ENCODE peak calls at places on chromosomes 16 and 17, in eight cellular contexts. G, T, Z, W, P, J, N and L are unnamed samples.

GRCh38 chr17:68020451-68020779 is 15.1 kb upstream of the KPNA2 start:
- DNase-seq in G (no peak), T (no peak), Z (no peak), W (no peak), P (no peak), J (no peak), N (no peak), L (no peak)

GRCh38 chr17:50961282-50962220 is 95.4 kb upstream of the TOB1 start:
- DNase-seq in G (no peak), T (no peak), Z (no peak), W (no peak), P (no peak), J (no peak), N (no peak), L (no peak)

GRCh38 chr17:246226-246625 is 64.8 kb upstream of the DOC2B start:
- DNase-seq in G (no peak), T (no peak), Z (no peak), W (no peak), P (no peak), J (no peak), N (no peak), L (no peak)

GRCh38 chr17:7064248-7064647 is 15.8 kb downstream of the CLEC10A start:
- DNase-seq in G (no peak), T (no peak), Z (no peak), W (no peak), P (no peak), J (no peak), N (no peak), L (no peak)

GRCh38 chr17:6940186-6940649 is 55.6 kb upstream of the ALOX12 start:
- DNase-seq in G (no peak), T (no peak), Z (peak), W (no peak), P (no peak), J (no peak), N (no peak), L (no peak)

GRCh38 chr17:75345514-75346167 is 56.4 kb upstream of the SLC25A19 start:
- DNase-seq in G (no peak), T (no peak), Z (no peak), W (no peak), P (peak), J (no peak), N (no peak), L (no peak)

GRCh38 chr16:85894266-85894665 is 4.7 kb upstream of the IRF8 start:
- DNase-seq in G (no peak), T (no peak), Z (no peak), W (no peak), P (no peak), J (no peak), N (no peak), L (peak)

GRCh38 chr17:7219812-7220592 is at the start of the genes ACADVL and DLG4:
- DNase-seq in G (peak), T (peak), Z (peak), W (peak), P (peak), J (no peak), N (peak), L (peak)

GRCh38 chr17:17938388-17939107 is 33.7 kb downstream of the TOM1L2 start:
- DNase-seq in G (no peak), T (no peak), Z (no peak), W (no peak), P (no peak), J (no peak), N (no peak), L (no peak)

GRCh38 chr16:57668630-57669475 is 747 bp downstream of the ADGRG3 start:
- DNase-seq in G (no peak), T (no peak), Z (no peak), W (no peak), P (no peak), J (no peak), N (no peak), L (no peak)

GRCh38 chr16:89964201-89964600 is 15.6 kb downstream of the DEF8 start:
- DNase-seq in G (no peak), T (no peak), Z (no peak), W (no peak), P (no peak), J (no peak), N (no peak), L (no peak)

GRCh38 chr17:67276075-67276474 is 31.1 kb upstream of the HELZ start:
- DNase-seq in G (no peak), T (no peak), Z (no peak), W (no peak), P (no peak), J (no peak), N (no peak), L (peak)

GRCh38 chr16:70774261-70774660 is 26.7 kb downstream of the VAC14 start:
- DNase-seq in G (no peak), T (no peak), Z (no peak), W (no peak), P (no peak), J (no peak), N (no peak), L (no peak)

GRCh38 chr16:56614549-56614991 is 6.2 kb downstream of the MT2A start:
- DNase-seq in G (no peak), T (no peak), Z (no peak), W (no peak), P (peak), J (no peak), N (no peak), L (no peak)

GRCh38 chr16:50121278-50121677 is 31.8 kb upstream of the TENT4B start:
- DNase-seq in G (no peak), T (no peak), Z (no peak), W (no peak), P (no peak), J (no peak), N (no peak), L (no peak)

GRCh38 chr17:47310186-47310733 is 13.5 kb upstream of the EFCAB13 start:
- DNase-seq in G (no peak), T (no peak), Z (no peak), W (no peak), P (no peak), J (no peak), N (no peak), L (no peak)

GRCh38 chr16:68700120-68700519 is 37.0 kb upstream of the CDH1 start:
- DNase-seq in G (no peak), T (no peak), Z (no peak), W (no peak), P (no peak), J (no peak), N (no peak), L (no peak)

GRCh38 chr17:81924557-81925532 is 2.7 kb downstream of the MAFG start:
- DNase-seq in G (no peak), T (no peak), Z (no peak), W (no peak), P (peak), J (no peak), N (no peak), L (peak)

GRCh38 chr17:28511858-28512461 is 5.8 kb downstream of the FOXN1 start:
- DNase-seq in G (no peak), T (no peak), Z (no peak), W (no peak), P (no peak), J (no peak), N (no peak), L (no peak)

GRCh38 chr16:30948087-30948955 is 547 bp upstream of the ORAI3 start:
- DNase-seq in G (peak), T (peak), Z (peak), W (no peak), P (no peak), J (peak), N (no peak), L (peak)

GRCh38 chr17:74758846-74759163 is 10.4 kb downstream of the NHERF1 start:
- DNase-seq in G (no peak), T (no peak), Z (no peak), W (no peak), P (no peak), J (no peak), N (no peak), L (no peak)